ENCODE peak calls at places on chromosomes 11 and 22, in nine cellular contexts. O is NCI-H524, V is brain microvascular endothelial cell, E is smooth muscle cell of the brain vasculature, B is Kasumi-1, W is NCI-H1105, S is head of caudate nucleus, I is SK-N-SH, Q is GM04503. Y is an unnamed sample.

GRCh38 chr11:69364901-69365300 is 70.9 kb downstream of the MYEOV start:
- DNase-seq in O (no peak), V (no peak), E (no peak), B (no peak), W (no peak), S (no peak), I (no peak), Q (no peak), Y (no peak)

GRCh38 chr11:73570415-73571114 is 27.3 kb downstream of the FAM168A start:
- DNase-seq in O (no peak), V (peak), E (no peak), B (no peak), W (no peak), S (no peak), I (no peak), Q (no peak), Y (no peak)

GRCh38 chr22:50148166-50148500 is 22.4 kb upstream of the PANX2 start:
- DNase-seq in O (no peak), V (no peak), E (no peak), B (no peak), W (no peak), S (no peak), I (no peak), Q (no peak), Y (no peak)

GRCh38 chr22:47174671-47175111 is 412.2 kb downstream of the TBC1D22A start:
- DNase-seq in O (no peak), V (no peak), E (no peak), B (no peak), W (no peak), S (no peak), I (no peak), Q (no peak), Y (no peak)

GRCh38 chr11:13207665-13208594 is 69.7 kb upstream of the BMAL1 start:
- DNase-seq in O (no peak), V (peak), E (no peak), B (peak), W (no peak), S (peak), I (no peak), Q (peak), Y (no peak)

GRCh38 chr11:125261471-125262087 is 97.0 kb downstream of the PKNOX2 start:
- DNase-seq in O (no peak), V (no peak), E (no peak), B (no peak), W (no peak), S (no peak), I (no peak), Q (no peak), Y (no peak)

GRCh38 chr11:78202733-78203167 is 14.0 kb downstream of the USP35 start:
- DNase-seq in O (no peak), V (no peak), E (no peak), B (peak), W (no peak), S (no peak), I (no peak), Q (no peak), Y (no peak)

GRCh38 chr11:83764643-83765042 is 478.5 kb upstream of the CCDC90B start:
- DNase-seq in O (no peak), V (no peak), E (no peak), B (no peak), W (no peak), S (no peak), I (no peak), Q (no peak), Y (no peak)

GRCh38 chr22:30178180-30179126 is 68.1 kb downstream of the LIF start:
- DNase-seq in O (no peak), V (no peak), E (no peak), B (no peak), W (no peak), S (no peak), I (no peak), Q (no peak), Y (no peak)

GRCh38 chr11:88307749-88308425 is 29.6 kb downstream of the CTSC start:
- DNase-seq in O (no peak), V (no peak), E (no peak), B (no peak), W (no peak), S (no peak), I (no peak), Q (no peak), Y (no peak)